ENCODE peak calls at places on chromosomes 12 and 14, in ten cellular contexts. E is hepatocyte; Q is foreskin fibroblast; Z is body of pancreas; L is tibial nerve; C is K562; B is testis; W is bronchial epithelial cell; P is H7; G is CD8-positive, alpha-beta T cell. I is an unnamed sample.

GRCh38 chr12:84070311-84070710 is 842.3 kb downstream of the SLC6A15 start:
- DNase-seq in Q (peak; percentile 97), E (no peak), W (no peak), G (no peak), B (no peak), Z (no peak), L (no peak), C (no peak), P (no peak), I (peak; percentile 58)

GRCh38 chr12:120939523-120939922 is 35.4 kb upstream of the SPPL3 start:
- DNase-seq in L (no peak), W (no peak), Q (no peak), B (peak; percentile 37), C (no peak), E (no peak), Z (no peak), G (no peak), P (no peak), I (no peak)

GRCh38 chr12:21615441-21615840 is 10.8 kb upstream of the GYS2 start:
- DNase-seq in G (no peak), W (peak; percentile 35), L (no peak), Q (no peak), P (no peak), C (no peak), E (no peak), Z (no peak), B (no peak), I (no peak)

GRCh38 chr12:40946612-40947194 is 241.4 kb upstream of the PDZRN4 start:
- DNase-seq in Z (no peak), B (no peak), P (peak; percentile 2), W (peak; percentile 46), E (peak; percentile 35), G (no peak), L (no peak), C (peak; percentile 29), Q (peak; percentile 4), I (peak; percentile 54)

GRCh38 chr12:113003631-113004030 is 25.3 kb downstream of the OAS2 start:
- DNase-seq in P (no peak), W (no peak), B (no peak), L (no peak), Z (no peak), E (no peak), Q (no peak), G (no peak), C (no peak), I (no peak)

GRCh38 chr14:79997509-79998210 is 213.6 kb downstream of the DIO2 start:
- DNase-seq in P (no peak), B (no peak), C (no peak), G (no peak), W (no peak), Z (no peak), L (no peak), Q (no peak), E (no peak), I (no peak)

GRCh38 chr14:53942970-53943750 is 13.5 kb downstream of the BMP4 start:
- DNase-seq in W (no peak), C (no peak), L (no peak), E (peak; percentile 26), B (no peak), G (no peak), Z (no peak), P (peak; percentile 72), Q (no peak), I (no peak)

GRCh38 chr12:15580431-15580830 is 208.8 kb downstream of the EPS8 start:
- DNase-seq in Q (no peak), W (no peak), B (no peak), C (no peak), G (no peak), P (no peak), E (no peak), L (no peak), Z (no peak), I (no peak)

GRCh38 chr14:93175492-93175891 is 9.2 kb downstream of the MOAP1 start:
- DNase-seq in Q (no peak), C (no peak), G (no peak), L (no peak), Z (no peak), B (no peak), W (no peak), E (no peak), P (no peak), I (no peak)

GRCh38 chr14:95123895-95124579 is 33.3 kb downstream of the DICER1 start:
- DNase-seq in B (no peak), C (no peak), E (no peak), W (no peak), L (peak; percentile 45), Q (no peak), P (no peak), Z (no peak), G (no peak), I (no peak)

GRCh38 chr12:61739925-61740324 is 520.3 kb upstream of the USP15 start:
- DNase-seq in C (no peak), Z (no peak), Q (no peak), L (no peak), G (no peak), W (no peak), P (no peak), E (no peak), B (no peak), I (no peak)

GRCh38 chr14:23034498-23035302 is at the start of gene PSMB5:
- DNase-seq in B (peak; percentile 97), C (peak; percentile 97), Q (peak; percentile 89), L (peak; percentile 79), G (peak; percentile 74), E (peak; percentile 94), Z (peak; percentile 91), P (peak; percentile 93), W (peak; percentile 95), I (peak; percentile 96)

GRCh38 chr12:31230004-31230403 is 95.9 kb downstream of the SINHCAF start:
- DNase-seq in Z (no peak), Q (no peak), P (no peak), B (no peak), E (no peak), L (no peak), W (peak; percentile 93), C (no peak), G (no peak), I (no peak)

DNA sequence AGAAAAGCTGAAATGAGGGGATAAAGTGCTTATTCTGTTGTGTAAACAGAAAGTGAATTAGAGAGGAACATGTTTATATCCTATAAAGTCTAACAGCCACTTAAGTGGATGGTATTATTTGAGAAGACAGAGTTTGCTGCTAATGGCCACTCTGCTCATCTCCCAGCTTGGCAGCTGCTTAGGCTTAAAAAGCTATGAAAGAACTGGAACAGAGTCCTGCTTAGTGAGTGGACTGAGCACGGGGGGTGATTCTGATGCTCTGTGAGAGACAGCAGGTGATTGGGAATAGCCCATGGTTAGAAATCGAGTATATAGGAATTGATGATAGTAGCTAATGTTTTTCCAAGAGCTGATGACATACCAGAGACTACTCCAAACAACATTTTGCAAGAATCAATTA is 646.0 kb upstream of the TMEM132C start:
- DNase-seq in E (peak; percentile 50), B (no peak), G (no peak), W (no peak), Q (no peak), L (no peak), C (no peak), Z (no peak), P (no peak), I (no peak)
- H3K4me3 ChIP-seq in E (no peak overlapping the region), B (no peak overlapping the region), G (no peak overlapping the region), W (no peak overlapping the region), Q (no peak overlapping the region), L (no peak overlapping the region), C (no peak overlapping the region), Z (no peak overlapping the region), P (no peak overlapping the region), I (no peak overlapping the region)

DNA sequence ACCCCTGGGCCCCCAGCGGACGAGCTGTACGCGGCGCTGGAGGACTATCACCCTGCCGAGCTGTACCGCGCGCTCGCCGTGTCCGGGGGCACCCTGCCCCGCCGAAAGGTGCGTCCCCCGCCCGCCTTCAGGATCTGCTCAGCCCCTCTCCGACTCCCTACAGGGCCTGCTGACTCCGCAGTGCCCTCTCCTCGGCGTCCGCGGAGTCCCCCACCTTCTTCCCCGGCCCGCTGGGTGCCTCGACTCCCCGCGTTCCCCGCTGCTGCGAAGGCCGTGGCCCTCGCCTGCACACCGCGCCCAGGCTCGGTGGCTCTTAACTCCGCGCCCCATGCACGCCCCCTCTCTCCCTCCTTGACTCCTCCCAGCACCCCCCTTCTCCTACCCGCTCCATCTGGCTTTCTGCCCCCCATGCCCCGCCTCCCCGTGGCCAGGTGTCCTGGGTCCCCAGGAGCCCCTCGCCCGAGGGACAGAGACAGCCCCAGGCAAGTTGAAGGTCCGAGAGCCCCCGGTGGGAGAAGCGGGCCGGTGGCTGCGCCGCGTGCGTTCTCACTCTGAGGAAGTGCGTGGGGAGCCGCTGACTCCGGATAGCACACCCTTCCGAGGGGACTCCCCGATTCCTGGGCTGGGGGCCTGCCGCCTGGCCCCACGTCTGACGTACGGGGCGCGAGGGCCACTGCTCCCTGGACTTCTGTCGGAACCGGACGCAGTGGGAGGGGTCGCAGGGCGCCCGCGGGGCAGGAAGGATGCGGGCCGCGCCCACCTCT is 594 bp downstream of the TAMALIN start:
- DNase-seq in E (no peak), Z (no peak), B (no peak), L (no peak), P (peak; percentile 80), W (no peak), C (no peak), Q (no peak), G (peak; percentile 33), I (peak; percentile 60)
- H3K4me3 ChIP-seq in E (peak overlapping the region; percentile 52), Z (peak overlapping the region; percentile 16), B (peak overlapping the region; percentile 83), L (peak overlapping the region; percentile 69), P (peak overlapping the region; percentile 51), W (no peak overlapping the region), C (no peak overlapping the region), Q (peak overlapping the region; percentile 79), G (peak overlapping the region; percentile 72), I (peak overlapping the region; percentile 90)

DNA sequence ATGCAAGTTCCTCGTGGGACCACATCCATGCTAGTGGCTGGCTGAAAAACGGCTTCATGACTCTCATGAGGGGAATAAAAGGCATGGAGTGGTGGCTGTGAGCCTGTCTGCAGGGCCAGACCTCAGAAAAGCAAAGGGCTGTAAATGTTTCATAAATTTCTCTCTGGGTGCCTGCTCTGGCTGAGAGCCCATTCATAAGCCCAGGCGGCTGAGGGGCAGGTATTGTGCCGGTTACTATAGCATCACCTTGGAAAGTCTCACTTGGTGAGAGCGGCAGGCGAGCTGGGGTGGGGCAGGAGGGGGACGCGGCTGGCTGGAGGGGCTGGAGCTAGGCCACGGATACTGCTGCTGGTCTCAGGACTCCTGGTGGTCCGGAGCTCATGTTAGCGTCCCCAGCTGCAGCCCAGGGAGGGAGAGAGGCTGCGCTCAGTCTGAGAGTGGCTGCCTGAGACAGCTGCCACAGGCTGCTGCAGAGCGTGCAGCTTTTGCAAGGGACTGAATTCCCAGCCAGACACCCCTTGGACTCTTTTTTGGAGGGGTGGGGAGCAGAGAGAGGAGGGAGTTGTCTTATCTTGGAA is at the start of gene SLC17A8:
- DNase-seq in Z (no peak), E (peak; percentile 17), Q (no peak), B (no peak), C (no peak), L (no peak), P (peak; percentile 68), G (no peak), W (no peak), I (no peak)
- H3K4me3 ChIP-seq in Z (no peak within 1 kb of the TSS), E (no peak within 1 kb of the TSS), Q (no peak within 1 kb of the TSS), B (no peak within 1 kb of the TSS), C (no peak within 1 kb of the TSS), L (no peak within 1 kb of the TSS), P (no peak within 1 kb of the TSS), G (no peak within 1 kb of the TSS), W (no peak within 1 kb of the TSS), I (no peak within 1 kb of the TSS)

DNA sequence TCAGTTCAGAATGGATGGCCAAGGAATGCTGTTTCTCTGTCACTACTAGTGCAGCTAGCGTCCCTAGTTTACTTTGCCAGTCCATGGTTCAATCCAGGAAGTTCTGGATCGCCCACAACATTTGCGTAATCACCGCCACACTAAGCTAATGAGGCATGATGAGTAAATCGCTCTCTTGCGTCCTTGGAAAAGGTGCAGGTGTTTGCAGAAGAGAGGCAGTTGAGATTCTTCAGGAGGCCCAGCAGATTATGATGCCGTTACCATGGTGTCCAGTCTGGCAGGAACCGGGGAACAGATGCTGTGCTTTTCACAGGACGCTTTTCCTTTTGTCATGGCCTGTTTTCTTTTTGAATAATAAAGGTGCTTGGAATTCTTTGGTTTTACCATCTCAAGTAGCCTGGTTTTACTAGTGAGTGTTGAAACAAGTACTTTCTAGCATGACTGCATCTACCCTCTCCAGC is 9.0 kb downstream of the TPH2 start:
- DNase-seq in C (no peak), P (peak; percentile 28), B (no peak), Z (no peak), L (no peak), E (peak; percentile 72), W (peak; percentile 88), Q (peak; percentile 49), G (no peak), I (peak; percentile 15)
- H3K4me3 ChIP-seq in C (no peak overlapping the region), P (no peak overlapping the region), B (no peak overlapping the region), Z (no peak overlapping the region), L (no peak overlapping the region), E (no peak overlapping the region), W (no peak overlapping the region), Q (no peak overlapping the region), G (no peak overlapping the region), I (no peak overlapping the region)

I was measured in cardiac fibroblast.